ENCODE peak calls at places on chromosomes 11 and 22, in five cellular contexts. One of them, this sample, is unnamed.

GRCh38 chr11:117806906-117807305 is 9.9 kb upstream of the DSCAML1 start:
- DNase-seq in dermis blood vessel endothelial cell: no peak
- DNase-seq in memory B cell: no peak
- DNase-seq in uterus: no peak
- DNase-seq in NCI-H345: no peak
- DNase-seq in this sample: no peak

GRCh38 chr22:44396727-44397722 is 84.3 kb upstream of the SHISAL1 start:
- DNase-seq in dermis blood vessel endothelial cell: no peak
- DNase-seq in memory B cell: no peak
- DNase-seq in uterus: peak
- DNase-seq in NCI-H345: no peak
- DNase-seq in this sample: no peak

GRCh38 chr11:6438979-6439571 is 1.7 kb downstream of the HPX start:
- DNase-seq in dermis blood vessel endothelial cell: peak
- DNase-seq in memory B cell: no peak
- DNase-seq in uterus: no peak
- DNase-seq in NCI-H345: peak
- DNase-seq in this sample: peak

GRCh38 chr11:128735935-128736610 is 42.2 kb downstream of the FLI1 start:
- DNase-seq in dermis blood vessel endothelial cell: no peak
- DNase-seq in memory B cell: no peak
- DNase-seq in uterus: no peak
- DNase-seq in NCI-H345: no peak
- DNase-seq in this sample: no peak

GRCh38 chr11:131688056-131688693 is 317.8 kb downstream of the NTM start:
- DNase-seq in dermis blood vessel endothelial cell: peak
- DNase-seq in memory B cell: no peak
- DNase-seq in uterus: peak
- DNase-seq in NCI-H345: peak
- DNase-seq in this sample: no peak

GRCh38 chr11:17790453-17790852 is 55.9 kb downstream of the KCNC1 start:
- DNase-seq in dermis blood vessel endothelial cell: no peak
- DNase-seq in memory B cell: no peak
- DNase-seq in uterus: no peak
- DNase-seq in NCI-H345: no peak
- DNase-seq in this sample: no peak

GRCh38 chr11:41784513-41785335 is 325.3 kb upstream of the LRRC4C start:
- DNase-seq in dermis blood vessel endothelial cell: no peak
- DNase-seq in memory B cell: no peak
- DNase-seq in uterus: no peak
- DNase-seq in NCI-H345: no peak
- DNase-seq in this sample: no peak

GRCh38 chr11:112962854-112963367 is 1.7 kb downstream of the NCAM1 start:
- DNase-seq in dermis blood vessel endothelial cell: peak
- DNase-seq in memory B cell: no peak
- DNase-seq in uterus: peak
- DNase-seq in NCI-H345: peak
- DNase-seq in this sample: peak

GRCh38 chr22:31039393-31039792 is 41.7 kb upstream of the SMTN start:
- DNase-seq in dermis blood vessel endothelial cell: no peak
- DNase-seq in memory B cell: no peak
- DNase-seq in uterus: peak
- DNase-seq in NCI-H345: no peak
- DNase-seq in this sample: no peak

GRCh38 chr11:2510626-2511402 is 66.0 kb downstream of the KCNQ1 start:
- DNase-seq in dermis blood vessel endothelial cell: no peak
- DNase-seq in memory B cell: no peak
- DNase-seq in uterus: peak
- DNase-seq in NCI-H345: no peak
- DNase-seq in this sample: peak

GRCh38 chr22:25774575-25775026 is 32.6 kb downstream of the MYO18B start:
- DNase-seq in dermis blood vessel endothelial cell: peak
- DNase-seq in memory B cell: no peak
- DNase-seq in uterus: no peak
- DNase-seq in NCI-H345: peak
- DNase-seq in this sample: no peak

GRCh38 chr22:38844661-38845367 is 986 bp upstream of the NPTXR start:
- DNase-seq in dermis blood vessel endothelial cell: no peak
- DNase-seq in memory B cell: no peak
- DNase-seq in uterus: no peak
- DNase-seq in NCI-H345: no peak
- DNase-seq in this sample: no peak

GRCh38 chr11:96219981-96220623 is 122.9 kb downstream of the MAML2 start:
- DNase-seq in dermis blood vessel endothelial cell: peak
- DNase-seq in memory B cell: no peak
- DNase-seq in uterus: no peak
- DNase-seq in NCI-H345: no peak
- DNase-seq in this sample: no peak

GRCh38 chr11:28400236-28401100 is 292.3 kb downstream of the METTL15 start:
- DNase-seq in dermis blood vessel endothelial cell: peak
- DNase-seq in memory B cell: no peak
- DNase-seq in uterus: no peak
- DNase-seq in NCI-H345: no peak
- DNase-seq in this sample: no peak

GRCh38 chr11:68251770-68252169 is 20.0 kb downstream of the C11orf24 start:
- DNase-seq in dermis blood vessel endothelial cell: no peak
- DNase-seq in memory B cell: no peak
- DNase-seq in uterus: no peak
- DNase-seq in NCI-H345: no peak
- DNase-seq in this sample: no peak

GRCh38 chr11:105130189-105130813 is 9.3 kb downstream of the CARD18 start:
- DNase-seq in dermis blood vessel endothelial cell: no peak
- DNase-seq in memory B cell: no peak
- DNase-seq in uterus: no peak
- DNase-seq in NCI-H345: no peak
- DNase-seq in this sample: no peak

GRCh38 chr11:74371269-74372039 is 26.8 kb downstream of the PGM2L1 start:
- DNase-seq in dermis blood vessel endothelial cell: no peak
- DNase-seq in memory B cell: no peak
- DNase-seq in uterus: no peak
- DNase-seq in NCI-H345: peak
- DNase-seq in this sample: peak

GRCh38 chr11:10809373-10810199 is 860 bp upstream of the EIF4G2 start:
- DNase-seq in dermis blood vessel endothelial cell: peak
- DNase-seq in memory B cell: no peak
- DNase-seq in uterus: no peak
- DNase-seq in NCI-H345: no peak
- DNase-seq in this sample: peak

GRCh38 chr11:20561915-20562314 is 37.5 kb upstream of the SLC6A5 start:
- DNase-seq in dermis blood vessel endothelial cell: no peak
- DNase-seq in memory B cell: no peak
- DNase-seq in uterus: no peak
- DNase-seq in NCI-H345: no peak
- DNase-seq in this sample: no peak

GRCh38 chr11:75272821-75273301 is 32.3 kb downstream of the TPBGL start:
- DNase-seq in dermis blood vessel endothelial cell: no peak
- DNase-seq in memory B cell: no peak
- DNase-seq in uterus: no peak
- DNase-seq in NCI-H345: no peak
- DNase-seq in this sample: no peak